ENCODE peak calls at places on chromosomes 5 and 9, in four cellular contexts. W, F, M and B are unnamed samples.

GRCh38 chr9:137241490-137242328 is 622 bp downstream of the TUBB4B start:
- DNase-seq in M (no peak), F (peak), W (peak), B (peak)

GRCh38 chr5:87103616-87104287 is 163.9 kb upstream of the RASA1 start:
- DNase-seq in W (no peak), F (no peak), M (peak), B (no peak)

GRCh38 chr5:72251386-72251785 is 68.7 kb downstream of the MRPS27 start:
- DNase-seq in M (no peak), F (no peak), W (no peak), B (no peak)

GRCh38 chr9:137085918-137086530 is 761 bp upstream of the MAN1B1 start:
- DNase-seq in W (no peak), F (no peak), M (peak), B (no peak)

GRCh38 chr5:9380108-9380507 is 165.8 kb downstream of the SEMA5A start:
- DNase-seq in M (no peak), F (no peak), W (no peak), B (no peak)

GRCh38 chr5:102069974-102070373 is 226.1 kb downstream of the SLCO4C1 start:
- DNase-seq in M (no peak), W (no peak), F (no peak), B (no peak)

GRCh38 chr9:117704024-117704575 is at the start of gene TLR4:
- DNase-seq in W (no peak), F (no peak), M (peak), B (no peak)

GRCh38 chr5:1272201-1272600 is 22.7 kb downstream of the TERT start:
- DNase-seq in M (no peak), F (no peak), W (no peak), B (no peak)

GRCh38 chr5:17511775-17512325 is 6.3 kb upstream of the TAF11L3 start:
- DNase-seq in M (no peak), W (no peak), F (no peak), B (no peak)

GRCh38 chr5:38023799-38024198 is 184.0 kb upstream of the GDNF start:
- DNase-seq in M (no peak), W (no peak), F (no peak), B (no peak)

GRCh38 chr5:52342361-52342760 is 445.4 kb upstream of the ITGA1 start:
- DNase-seq in M (no peak), W (no peak), F (no peak), B (no peak)

GRCh38 chr9:77375956-77376532 is 198.7 kb downstream of the VPS13A start:
- DNase-seq in F (no peak), M (no peak), W (no peak), B (no peak)

GRCh38 chr9:35859310-35859994 is 10.7 kb downstream of the OR13J1 start:
- DNase-seq in M (no peak), F (no peak), W (no peak), B (no peak)

GRCh38 chr5:34054330-34054729 is 11.3 kb upstream of the C1QTNF3 start:
- DNase-seq in W (no peak), M (no peak), F (no peak), B (no peak)

GRCh38 chr5:53303105-53303504 is 177.3 kb upstream of the FST start:
- DNase-seq in F (no peak), W (no peak), M (no peak), B (no peak)

GRCh38 chr9:126397056-126397455 is 70.4 kb downstream of the MVB12B start:
- DNase-seq in W (peak), M (no peak), F (no peak), B (peak)

GRCh38 chr5:97063276-97063675 is 79.1 kb downstream of the LIX1 start:
- DNase-seq in F (no peak), W (no peak), M (no peak), B (no peak)

GRCh38 chr5:120789918-120790714 is 326.0 kb downstream of the PRR16 start:
- DNase-seq in W (no peak), M (no peak), F (no peak), B (no peak)